ENCODE peak calls at places on chromosomes 16 and 17, in eight cellular contexts. V is thoracic aorta; M is astrocyte of the spinal cord; Y is AG09309; A is CD4-positive, alpha-beta memory T cell; R is RWPE2; W is lung; Z is stomach. I is an unnamed sample.

GRCh38 chr16:31486036-31486435 is 3.1 kb downstream of the SLC5A2 start:
- DNase-seq in Y (no peak), R (no peak), Z (no peak), W (no peak), M (no peak), A (no peak), V (no peak), I (no peak)

GRCh38 chr17:42132941-42133340 is 10.3 kb downstream of the HSPB9 start:
- DNase-seq in R (no peak), W (peak; percentile 85), Y (peak; percentile 63), A (no peak), M (peak; percentile 87), V (no peak), Z (peak; percentile 81), I (peak; percentile 73)

GRCh38 chr17:73007447-73007846 is 85.0 kb downstream of the SLC39A11 start:
- DNase-seq in R (no peak), V (no peak), Z (peak; percentile 57), A (no peak), Y (no peak), M (no peak), W (no peak), I (peak; percentile 59)

GRCh38 chr16:31476305-31477219 is 4.6 kb downstream of the TGFB1I1 start:
- DNase-seq in W (peak; percentile 90), A (peak; percentile 80), Y (no peak), V (no peak), M (no peak), R (no peak), Z (peak; percentile 93), I (no peak)

GRCh38 chr17:49527927-49528651 is 33.0 kb downstream of the NGFR start:
- DNase-seq in M (no peak), A (no peak), Y (no peak), W (no peak), Z (no peak), V (no peak), R (no peak), I (no peak)

GRCh38 chr16:50338371-50339231 is 30.2 kb downstream of the BRD7 start:
- DNase-seq in W (no peak), Y (no peak), Z (no peak), M (no peak), A (peak; percentile 60), R (no peak), V (no peak), I (peak; percentile 25)

GRCh38 chr17:49393491-49394255 is 21.0 kb downstream of the PHB1 start:
- DNase-seq in A (no peak), M (no peak), Z (no peak), R (no peak), W (no peak), V (no peak), Y (no peak), I (no peak)

GRCh38 chr16:27483083-27483437 is 66.7 kb downstream of the GTF3C1 start:
- DNase-seq in W (no peak), A (no peak), Z (no peak), V (no peak), M (no peak), R (no peak), Y (no peak), I (no peak)

GRCh38 chr16:1990336-1991134 is 765 bp downstream of the SYNGR3 start:
- DNase-seq in R (no peak), W (no peak), M (no peak), Z (peak; percentile 60), A (no peak), V (no peak), Y (no peak), I (no peak)

GRCh38 chr16:55386534-55387296 is 62.7 kb downstream of the IRX6 start:
- DNase-seq in A (no peak), W (no peak), Z (no peak), Y (no peak), V (no peak), R (no peak), M (no peak), I (no peak)

GRCh38 chr17:58534901-58535421 is 20.5 kb upstream of the MTMR4 start:
- DNase-seq in V (no peak), A (no peak), Z (no peak), W (no peak), Y (no peak), M (peak; percentile 20), R (no peak), I (peak; percentile 90)

GRCh38 chr16:89104930-89105571 is 11.4 kb downstream of the ACSF3 start:
- DNase-seq in Y (no peak), W (no peak), Z (no peak), A (no peak), M (no peak), R (peak; percentile 42), V (no peak), I (peak; percentile 33)

GRCh38 chr16:11547517-11547916 is 39.2 kb downstream of the LITAF start:
- DNase-seq in Z (no peak), V (no peak), R (no peak), A (no peak), M (no peak), W (no peak), Y (no peak), I (no peak)

GRCh38 chr17:77889866-77890760 is 68.4 kb upstream of the TNRC6C start:
- DNase-seq in V (no peak), Z (no peak), W (no peak), A (no peak), R (peak; percentile 58), M (no peak), Y (no peak), I (no peak)

GRCh38 chr16:15494231-15494630 is 59.8 kb downstream of the BMERB1 start:
- DNase-seq in W (no peak), Y (no peak), V (no peak), Z (no peak), M (peak; percentile 48), A (no peak), R (no peak), I (peak; percentile 84)

GRCh38 chr16:28505489-28506137 is 1.0 kb downstream of the IL27 start:
- DNase-seq in Y (no peak), W (no peak), R (no peak), M (no peak), V (no peak), A (no peak), Z (no peak), I (no peak)

GRCh38 chr17:42708588-42708987 is 26.3 kb downstream of the CNTNAP1 start:
- DNase-seq in R (no peak), M (no peak), V (no peak), Y (no peak), W (no peak), Z (no peak), A (peak; percentile 19), I (no peak)

GRCh38 chr17:45293413-45294211 is 23.2 kb downstream of the MAP3K14 start:
- DNase-seq in Z (peak; percentile 78), A (no peak), Y (peak; percentile 75), R (peak; percentile 93), W (peak; percentile 82), M (peak; percentile 91), V (peak; percentile 82), I (peak; percentile 98)

GRCh38 chr16:11871193-11871592 is 19.9 kb upstream of the RSL1D1 start:
- DNase-seq in R (no peak), W (peak; percentile 37), Y (no peak), A (no peak), V (no peak), M (no peak), Z (no peak), I (peak; percentile 70)

GRCh38 chr17:76868176-76868668 is at the start of gene MGAT5B:
- DNase-seq in A (peak; percentile 77), M (peak; percentile 79), V (peak; percentile 9), Y (no peak), W (peak; percentile 67), R (no peak), Z (peak; percentile 85), I (peak; percentile 68)

DNA sequence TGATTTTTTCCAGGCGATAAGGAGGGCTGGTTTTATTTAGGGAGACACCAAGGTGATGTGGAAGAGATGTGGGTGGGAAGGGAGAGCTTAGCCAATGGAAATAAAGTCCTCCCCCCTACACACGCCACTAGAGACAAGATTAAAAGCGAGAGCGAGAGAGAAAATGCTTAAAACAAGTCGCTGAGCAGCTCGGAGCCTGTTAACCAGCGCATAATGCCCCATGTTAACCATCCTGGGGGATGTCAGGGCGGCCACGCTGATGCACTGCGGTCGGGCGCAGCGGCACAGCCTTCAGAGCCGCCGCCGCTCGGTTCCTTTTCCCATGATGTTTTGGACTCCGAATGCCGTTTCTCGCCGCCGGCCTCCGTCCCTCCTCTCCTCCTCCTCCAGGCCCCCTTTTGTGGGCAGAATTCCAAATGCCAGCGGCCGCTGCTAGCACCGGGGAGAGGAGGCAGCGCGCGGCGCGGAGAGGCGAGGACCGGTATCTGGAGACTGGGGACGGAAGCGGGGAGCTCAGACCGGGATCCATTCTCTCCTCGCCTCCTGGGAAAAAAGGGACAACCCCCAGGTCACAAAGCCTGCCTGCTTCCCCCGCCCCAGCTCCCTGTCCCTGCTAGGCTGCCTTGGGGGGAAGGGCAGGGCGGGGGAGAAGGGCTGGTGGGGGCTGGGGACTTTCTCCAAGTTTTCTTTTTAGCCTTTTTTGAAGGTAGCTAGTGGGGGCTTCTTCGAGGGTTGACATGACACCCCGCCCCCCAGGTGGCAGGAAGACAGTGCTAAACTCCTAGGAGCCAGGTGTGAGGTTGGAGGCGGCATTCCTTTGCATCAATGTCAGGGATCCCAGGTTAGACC is 98.1 kb upstream of the CCL2 start:
- DNase-seq in M (no peak), Y (no peak), R (no peak), W (no peak), Z (no peak), A (no peak), V (no peak), I (no peak)
- H3K4me3 ChIP-seq in M (no peak overlapping the region), Y (no peak overlapping the region), R (no peak overlapping the region), W (no peak overlapping the region), Z (peak overlapping the region; percentile 26), A (no peak overlapping the region), V (no peak overlapping the region), I (no peak overlapping the region)

GRCh38 chr16:86597880-86598606 is 19.7 kb downstream of the FOXL1 start:
- DNase-seq in V (no peak), W (no peak), A (no peak), M (no peak), Z (no peak), Y (no peak), R (no peak), I (no peak)
- H3K4me3 ChIP-seq in V (peak overlapping the region; percentile 56), W (no peak overlapping the region), A (no peak overlapping the region), M (no peak overlapping the region), Z (no peak overlapping the region), Y (no peak overlapping the region), R (no peak overlapping the region), I (no peak overlapping the region)

GRCh38 chr17:51118330-51119195 is 2.1 kb downstream of the SPAG9 start:
- DNase-seq in Z (peak; percentile 76), R (no peak), V (no peak), M (no peak), W (peak; percentile 58), Y (no peak), A (peak; percentile 2), I (peak; percentile 25)
- H3K4me3 ChIP-seq in Z (peak overlapping the region; percentile 81), R (no peak overlapping the region), V (peak overlapping the region; percentile 79), M (peak overlapping the region; percentile 96), W (no peak overlapping the region), Y (peak overlapping the region; percentile 96), A (no peak overlapping the region), I (peak overlapping the region; percentile 90)

DNA sequence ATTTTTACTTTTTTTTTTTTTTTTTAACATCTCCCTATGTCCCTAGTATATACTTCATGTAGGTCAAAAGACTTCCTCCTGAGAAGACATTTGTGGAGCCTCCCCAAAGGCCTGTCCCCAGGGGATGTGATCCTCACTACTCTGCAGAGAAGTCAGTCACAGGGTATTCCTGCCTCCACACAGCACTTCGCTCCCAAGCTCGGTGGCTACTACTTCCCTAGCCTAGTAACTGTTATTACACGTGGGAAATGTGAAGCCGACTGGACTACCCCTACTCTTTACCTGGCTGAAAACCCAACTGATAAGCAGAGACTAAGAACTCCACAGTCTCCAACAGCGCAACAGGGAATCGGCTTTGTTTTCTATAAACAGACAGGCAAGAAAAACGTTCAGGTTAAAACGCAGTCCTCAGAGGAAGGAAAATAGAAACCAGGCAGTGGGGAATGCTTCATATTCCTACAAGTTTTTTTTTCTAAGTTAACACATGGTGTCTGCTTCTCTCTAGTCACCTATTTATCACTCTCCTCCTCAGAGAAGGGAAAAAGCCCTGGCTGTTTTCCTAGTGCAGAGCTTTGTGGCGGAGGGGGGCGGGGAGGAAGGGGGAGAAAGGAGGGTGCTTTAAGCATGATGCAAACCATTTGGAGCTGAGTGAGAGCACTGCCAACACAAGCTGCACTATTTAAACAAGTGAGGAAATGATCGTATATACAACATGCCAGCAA is 117.0 kb downstream of the HIC1 start:
- DNase-seq in A (no peak), V (peak; percentile 54), W (peak; percentile 79), R (no peak), Z (peak; percentile 74), M (peak; percentile 99), Y (peak; percentile 91), I (peak; percentile 98)
- H3K4me3 ChIP-seq in A (no peak overlapping the region), V (peak overlapping the region; percentile 63), W (no peak overlapping the region), R (no peak overlapping the region), Z (peak overlapping the region; percentile 6), M (no peak overlapping the region), Y (no peak overlapping the region), I (no peak overlapping the region)

I was measured in fibroblast of mammary gland.